ENCODE peak calls at places on chromosome 9, in nine cellular contexts. Y is CD8-positive, alpha-beta T cell; J is aorta; X is right lobe of liver; K is upper lobe of right lung; M is effector memory CD4-positive, alpha-beta T cell; E is mesenchymal stem cell; C is uterus; Z is CD8-positive, alpha-beta memory T cell. I is an unnamed sample.

GRCh38 chr9:120917989-120918630 is 8.5 kb downstream of the TRAF1 start:
- DNase-seq in Y (no peak), J (peak; percentile 6), X (no peak), K (no peak), M (no peak), E (no peak), C (no peak), Z (no peak), I (no peak)

GRCh38 chr9:111197251-111197650 is 132.8 kb downstream of the OR2K2 start:
- DNase-seq in Y (no peak), J (no peak), X (no peak), K (no peak), M (no peak), E (no peak), C (no peak), Z (no peak), I (no peak)

GRCh38 chr9:68919666-68920065 is 94.2 kb downstream of the PRKACG start:
- DNase-seq in Y (no peak), J (no peak), X (no peak), K (no peak), M (no peak), E (no peak), C (no peak), Z (no peak), I (no peak)

GRCh38 chr9:121122450-121123032 is 47.8 kb downstream of the CNTRL start:
- DNase-seq in Y (peak; percentile 18), J (no peak), X (no peak), K (no peak), M (no peak), E (peak; percentile 6), C (no peak), Z (peak; percentile 29), I (no peak)

GRCh38 chr9:72633966-72634365 is 112.6 kb downstream of the TMC1 start:
- DNase-seq in Y (no peak), J (no peak), X (no peak), K (no peak), M (no peak), E (no peak), C (no peak), Z (no peak), I (no peak)

GRCh38 chr9:79233542-79233941 is 338.2 kb upstream of the TLE4 start:
- DNase-seq in Y (no peak), J (no peak), X (no peak), K (no peak), M (no peak), E (peak; percentile 19), C (no peak), Z (no peak), I (no peak)

GRCh38 chr9:123460091-123460490 is 104.1 kb downstream of the CRB2 start:
- DNase-seq in Y (no peak), J (no peak), X (no peak), K (no peak), M (no peak), E (no peak), C (no peak), Z (no peak), I (peak; percentile 33)

GRCh38 chr9:113181165-113181564 is 30.4 kb downstream of the SLC31A2 start:
- DNase-seq in Y (no peak), J (no peak), X (no peak), K (no peak), M (no peak), E (no peak), C (no peak), Z (no peak), I (no peak)

GRCh38 chr9:127445851-127446719 is 5.1 kb downstream of the RPL12 start:
- DNase-seq in Y (no peak), J (no peak), X (no peak), K (no peak), M (no peak), E (no peak), C (no peak), Z (no peak), I (no peak)

GRCh38 chr9:128383791-128384190 is 12.6 kb downstream of the URM1 start:
- DNase-seq in Y (no peak), J (no peak), X (no peak), K (no peak), M (no peak), E (no peak), C (no peak), Z (no peak), I (no peak)

GRCh38 chr9:84493284-84493947 is 152.9 kb upstream of the SLC28A3 start:
- DNase-seq in Y (no peak), J (no peak), X (no peak), K (no peak), M (no peak), E (no peak), C (no peak), Z (no peak), I (peak; percentile 62)

GRCh38 chr9:4519604-4520003 is 29.3 kb downstream of the SLC1A1 start:
- DNase-seq in Y (no peak), J (no peak), X (no peak), K (no peak), M (no peak), E (peak; percentile 18), C (no peak), Z (no peak), I (no peak)

GRCh38 chr9:18821794-18822193 is 211.2 kb downstream of the SAXO1 start:
- DNase-seq in Y (no peak), J (no peak), X (no peak), K (no peak), M (no peak), E (no peak), C (no peak), Z (no peak), I (no peak)

GRCh38 chr9:91949293-91949945 is 609 bp downstream of the ROR2 start:
- DNase-seq in Y (no peak), J (no peak), X (no peak), K (no peak), M (no peak), E (peak; percentile 32), C (no peak), Z (no peak), I (peak; percentile 77)

GRCh38 chr9:98971168-98971914 is 27.6 kb downstream of the COL15A1 start:
- DNase-seq in Y (no peak), J (no peak), X (no peak), K (no peak), M (no peak), E (peak; percentile 86), C (peak; percentile 56), Z (no peak), I (no peak)

GRCh38 chr9:110125207-110125751 is 82.7 kb downstream of the C9orf152 start:
- DNase-seq in Y (no peak), J (peak; percentile 95), X (peak; percentile 93), K (peak; percentile 84), M (no peak), E (peak; percentile 99), C (peak; percentile 95), Z (no peak), I (peak; percentile 97)
- H3K4me1 ChIP-seq in Y (peaks cover 5% of the 10 kb centered on the region), J (peaks cover 3% of the 10 kb centered on the region), X (no peaks in the 10 kb centered on the region), K (peaks cover 65% of the 10 kb centered on the region), M (no peaks in the 10 kb centered on the region), E (peaks cover 46% of the 10 kb centered on the region), C (peaks cover 12% of the 10 kb centered on the region), Z (peaks cover 4% of the 10 kb centered on the region), I (peaks cover 62% of the 10 kb centered on the region)

GRCh38 chr9:82513976-82514735 is 525.6 kb downstream of the SPATA31D1 start:
- DNase-seq in Y (no peak), J (no peak), X (no peak), K (no peak), M (no peak), E (no peak), C (peak; percentile 37), Z (no peak), I (no peak)
- H3K27ac ChIP-seq in Y (no peak overlapping the region), J (no peak overlapping the region), X (no peak overlapping the region), K (no peak overlapping the region), M (no peak overlapping the region), E (no peak overlapping the region), C (peak overlapping the region; percentile 77), Z (no peak overlapping the region), I (peak overlapping the region; percentile 66)

GRCh38 chr9:129949821-129950220 is 93.2 kb downstream of the FNBP1 start:
- DNase-seq in Y (no peak), J (no peak), X (no peak), K (no peak), M (no peak), E (no peak), C (no peak), Z (no peak), I (no peak)

GRCh38 chr9:129939426-129939825 is 103.6 kb downstream of the FNBP1 start:
- DNase-seq in Y (no peak), J (no peak), X (no peak), K (no peak), M (no peak), E (no peak), C (no peak), Z (no peak), I (no peak)

GRCh38 chr9:129946596-129946995 is 96.4 kb downstream of the FNBP1 start:
- DNase-seq in Y (no peak), J (no peak), X (no peak), K (no peak), M (no peak), E (no peak), C (no peak), Z (no peak), I (no peak)

GRCh38 chr9:129944501-129945116 is 98.4 kb downstream of the FNBP1 start:
- DNase-seq in Y (peak; percentile 71), J (no peak), X (no peak), K (no peak), M (peak; percentile 52), E (no peak), C (no peak), Z (peak; percentile 67), I (no peak)

GRCh38 chr9:129945314-129945713 is 97.7 kb downstream of the FNBP1 start:
- DNase-seq in Y (no peak), J (no peak), X (no peak), K (no peak), M (no peak), E (no peak), C (no peak), Z (peak; percentile 64), I (no peak)
- H3K4me1 ChIP-seq in Y (peaks cover 48% of the 10 kb centered on the region), J (peaks cover 4% of the 10 kb centered on the region), X (no peaks in the 10 kb centered on the region), K (peaks cover 18% of the 10 kb centered on the region), M (peaks cover 29% of the 10 kb centered on the region), E (no peaks in the 10 kb centered on the region), C (peaks cover 5% of the 10 kb centered on the region), Z (peaks cover 45% of the 10 kb centered on the region), I (peaks cover 54% of the 10 kb centered on the region)

GRCh38 chr9:137371521-137371941 is 51.4 kb downstream of the EXD3 start:
- DNase-seq in Y (peak; percentile 20), J (peak; percentile 68), X (peak; percentile 51), K (no peak), M (no peak), E (no peak), C (no peak), Z (no peak), I (peak; percentile 53)
- H3K27ac ChIP-seq in Y (no peak overlapping the region), J (no peak overlapping the region), X (no peak overlapping the region), K (no peak overlapping the region), M (no peak overlapping the region), E (no peak overlapping the region), C (no peak overlapping the region), Z (no peak overlapping the region), I (no peak overlapping the region)

GRCh38 chr9:85514256-85514655 is 227.5 kb downstream of the AGTPBP1 start:
- DNase-seq in Y (no peak), J (no peak), X (no peak), K (no peak), M (no peak), E (no peak), C (no peak), Z (no peak), I (no peak)
- H3K4me1 ChIP-seq in Y (no peaks in the 10 kb centered on the region), J (no peaks in the 10 kb centered on the region), X (no peaks in the 10 kb centered on the region), K (no peaks in the 10 kb centered on the region), M (no peaks in the 10 kb centered on the region), E (no peaks in the 10 kb centered on the region), C (no peaks in the 10 kb centered on the region), Z (no peaks in the 10 kb centered on the region), I (no peaks in the 10 kb centered on the region)